ENCODE peak calls at places on chromosomes 13 and 19, in eight cellular contexts. O, U, X, H, Z, B, V and F are unnamed samples. For H3K27me3, the result is how much of the 10 kb centered on the place peaks cover.

GRCh38 chr13:33197551-33197971 is 88.0 kb downstream of the STARD13 start:
- DNase-seq in O (no peak), U (no peak), X (no peak), H (no peak), Z (no peak), B (no peak), V (no peak), F (no peak)

GRCh38 chr19:53463263-53463662 is 4.3 kb upstream of the ZNF813 start:
- DNase-seq in O (peak), U (no peak), X (peak), H (no peak), Z (no peak), B (no peak), V (no peak), F (no peak)

GRCh38 chr19:39400997-39401548 is 5.6 kb upstream of the ZFP36 start:
- DNase-seq in O (no peak), U (no peak), X (peak), H (no peak), Z (no peak), B (no peak), V (no peak), F (no peak)

GRCh38 chr19:39997595-39998216 is 846 bp downstream of the ZNF546 start:
- DNase-seq in O (no peak), U (no peak), X (no peak), H (no peak), Z (peak), B (no peak), V (no peak), F (no peak)

GRCh38 chr19:16052353-16052752 is 23.9 kb upstream of the TPM4 start:
- DNase-seq in O (no peak), U (no peak), X (no peak), H (no peak), Z (no peak), B (no peak), V (no peak), F (no peak)

GRCh38 chr13:45086484-45086883 is 33.8 kb upstream of the GTF2F2 start:
- DNase-seq in O (no peak), U (no peak), X (no peak), H (no peak), Z (peak), B (no peak), V (no peak), F (no peak)

GRCh38 chr19:35135389-35135909 is 590 bp upstream of the LGI4 start:
- DNase-seq in O (peak), U (peak), X (peak), H (no peak), Z (peak), B (no peak), V (peak), F (peak)

GRCh38 chr19:46609511-46610412 is 8.6 kb downstream of the CALM3 start:
- DNase-seq in O (peak), U (no peak), X (peak), H (no peak), Z (no peak), B (no peak), V (no peak), F (no peak)

GRCh38 chr19:46453661-46454060 is 17.7 kb downstream of the PNMA8A start:
- DNase-seq in O (no peak), U (no peak), X (no peak), H (no peak), Z (no peak), B (no peak), V (no peak), F (no peak)

GRCh38 chr13:106493569-106493968 is 41.9 kb downstream of the EFNB2 start:
- DNase-seq in O (no peak), U (no peak), X (no peak), H (no peak), Z (no peak), B (no peak), V (no peak), F (no peak)

GRCh38 chr19:6828306-6828697 is 55.8 kb downstream of the VAV1 start:
- DNase-seq in O (no peak), U (no peak), X (no peak), H (no peak), Z (no peak), B (no peak), V (no peak), F (no peak)

GRCh38 chr19:55479045-55479444 is 2.6 kb downstream of the ZNF628 start:
- DNase-seq in O (no peak), U (no peak), X (no peak), H (no peak), Z (no peak), B (no peak), V (no peak), F (no peak)

GRCh38 chr19:33302974-33303790 is 848 bp upstream of the CEBPA start:
- DNase-seq in O (peak), U (no peak), X (peak), H (no peak), Z (peak), B (no peak), V (peak), F (no peak)

GRCh38 chr19:1252221-1252817 is 3.9 kb downstream of the MIDN start:
- DNase-seq in O (peak), U (peak), X (peak), H (peak), Z (peak), B (peak), V (peak), F (peak)

GRCh38 chr19:29014857-29015436 is 198.0 kb downstream of the UQCRFS1 start:
- DNase-seq in O (no peak), U (no peak), X (no peak), H (no peak), Z (no peak), B (no peak), V (no peak), F (no peak)

GRCh38 chr19:29013325-29013724 is 199.6 kb downstream of the UQCRFS1 start:
- DNase-seq in O (no peak), U (no peak), X (no peak), H (no peak), Z (no peak), B (no peak), V (no peak), F (no peak)

GRCh38 chr19:29012457-29012856 is 200.5 kb downstream of the UQCRFS1 start:
- DNase-seq in O (no peak), U (no peak), X (no peak), H (no peak), Z (no peak), B (no peak), V (no peak), F (no peak)

GRCh38 chr19:29015569-29015968 is 197.4 kb downstream of the UQCRFS1 start:
- DNase-seq in O (no peak), U (no peak), X (no peak), H (no peak), Z (no peak), B (no peak), V (no peak), F (no peak)

DNA sequence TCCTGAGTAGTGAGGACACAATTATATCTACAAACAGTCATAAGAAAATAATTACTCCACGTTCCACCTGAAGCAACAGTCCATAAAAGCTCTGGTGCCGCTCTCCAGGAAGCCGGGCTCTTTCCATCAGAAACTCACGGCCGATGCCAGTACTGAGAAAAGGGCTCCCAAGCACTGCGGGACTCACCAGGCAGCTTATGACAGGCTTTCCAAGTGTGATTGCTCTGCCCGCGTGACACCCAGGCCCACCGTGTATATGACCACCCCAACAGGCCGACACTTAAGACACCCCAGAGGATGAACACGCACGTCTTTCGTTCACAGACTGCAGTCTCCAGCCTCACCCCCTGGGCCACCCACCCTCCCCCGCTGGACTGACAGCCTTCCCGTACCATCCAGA is 199.0 kb downstream of the UQCRFS1 start:
- DNase-seq in O (no peak), U (no peak), X (no peak), H (no peak), Z (no peak), B (no peak), V (no peak), F (no peak)
- H3K27me3 ChIP-seq in O (under half), U (under half), X (under half), H (under half), Z (under half), B (under half), V (under half), F (under half)

GRCh38 chr13:66994498-66995365 is 235.4 kb downstream of the PCDH9 start:
- DNase-seq in O (no peak), U (no peak), X (no peak), H (no peak), Z (no peak), B (no peak), V (no peak), F (no peak)

GRCh38 chr13:66992183-66992582 is 238.0 kb downstream of the PCDH9 start:
- DNase-seq in O (no peak), U (no peak), X (no peak), H (no peak), Z (peak), B (no peak), V (no peak), F (no peak)

GRCh38 chr13:66992683-66993082 is 237.5 kb downstream of the PCDH9 start:
- DNase-seq in O (no peak), U (no peak), X (no peak), H (no peak), Z (no peak), B (no peak), V (no peak), F (no peak)

GRCh38 chr13:66995366-66995663 is 234.8 kb downstream of the PCDH9 start:
- DNase-seq in O (no peak), U (no peak), X (no peak), H (no peak), Z (no peak), B (no peak), V (no peak), F (no peak)

DNA sequence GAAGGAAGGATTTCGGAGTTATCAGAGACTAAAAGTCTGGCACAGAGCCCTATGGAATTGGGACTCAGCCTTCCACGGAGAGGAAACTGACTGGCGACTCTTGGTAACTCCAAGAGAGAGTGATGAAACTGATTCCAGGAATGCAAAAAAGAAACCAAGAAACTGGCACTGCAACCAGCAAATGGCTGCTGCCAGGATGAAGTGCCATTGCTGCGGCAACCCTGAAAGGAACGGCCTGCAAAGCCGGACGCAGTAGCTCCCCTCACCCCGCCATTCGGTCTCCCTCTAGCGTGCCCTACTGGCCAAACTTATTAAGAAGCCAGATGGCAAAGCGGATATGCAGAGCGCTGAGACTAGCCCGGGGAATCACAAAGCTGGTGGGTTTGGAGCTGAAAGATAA is 236.0 kb downstream of the PCDH9 start:
- DNase-seq in O (peak), U (no peak), X (peak), H (peak), Z (peak), B (peak), V (peak), F (peak)
- TF ChIP-seq CTCF in O (peak), U (no peak), X (peak), H (peak), Z (peak), B (no peak), V (no peak), F (peak)

GRCh38 chr19:14116918-14117578 is 514 bp downstream of the PRKACA start:
- DNase-seq in O (no peak), U (no peak), X (peak), H (no peak), Z (no peak), B (no peak), V (no peak), F (no peak)
- H3K27ac ChIP-seq in O (peak), U (peak), X (peak), H (peak), Z (peak), B (peak), V (peak), F (peak)

GRCh38 chr19:57850553-57851017 is 926 bp downstream of the ZNF587 start:
- DNase-seq in O (peak), U (no peak), X (no peak), H (no peak), Z (peak), B (no peak), V (peak), F (no peak)
- H3K27me3 ChIP-seq in O (under half), U (under half), X (under half), H (under half), Z (under half), B (under half), V (under half), F (under half)

DNA sequence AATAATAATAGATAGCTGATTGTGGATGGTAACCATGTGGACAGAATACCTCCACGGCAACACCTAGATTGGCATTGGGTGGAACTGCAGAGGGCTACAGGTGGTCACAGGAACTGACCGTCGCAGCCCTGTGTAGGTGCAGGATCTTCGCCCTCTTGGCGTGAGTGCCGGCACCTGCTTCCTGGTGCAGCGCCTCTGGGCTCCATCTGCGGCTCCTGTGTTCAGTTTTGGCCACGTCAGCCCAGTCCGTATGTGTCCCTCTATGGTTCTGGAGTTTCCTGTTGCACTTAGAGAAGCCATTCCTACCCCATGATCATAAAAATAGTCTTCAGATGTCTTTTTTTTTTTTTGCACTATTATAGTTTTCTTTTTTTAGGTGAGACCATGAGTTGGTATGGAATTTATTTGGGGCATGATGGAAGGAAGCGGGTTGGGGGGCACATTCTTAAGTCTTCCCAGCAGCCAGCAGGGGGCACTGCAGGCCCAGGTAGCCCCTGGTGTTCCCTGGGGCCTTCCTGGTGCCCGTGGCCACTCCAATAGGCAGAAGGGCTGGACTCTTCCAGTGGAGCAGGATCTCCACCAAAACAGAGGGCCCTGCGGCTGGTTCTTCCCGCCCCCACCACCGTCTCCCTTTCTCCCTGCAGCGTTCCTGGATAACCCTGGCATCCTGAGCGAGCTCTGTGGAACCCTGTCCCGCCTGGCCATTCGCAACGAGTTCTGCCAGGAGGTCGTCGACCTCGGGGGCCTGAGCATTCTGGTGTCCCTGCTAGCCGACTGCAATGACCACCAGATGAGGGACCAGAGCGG is 10.1 kb upstream of the SLC25A42 start:
- DNase-seq in O (peak), U (no peak), X (peak), H (no peak), Z (peak), B (no peak), V (peak), F (no peak)
- TF ChIP-seq CTCF in O (peak), U (peak), X (peak), H (peak), Z (peak), B (peak), V (no peak), F (peak)

DNA sequence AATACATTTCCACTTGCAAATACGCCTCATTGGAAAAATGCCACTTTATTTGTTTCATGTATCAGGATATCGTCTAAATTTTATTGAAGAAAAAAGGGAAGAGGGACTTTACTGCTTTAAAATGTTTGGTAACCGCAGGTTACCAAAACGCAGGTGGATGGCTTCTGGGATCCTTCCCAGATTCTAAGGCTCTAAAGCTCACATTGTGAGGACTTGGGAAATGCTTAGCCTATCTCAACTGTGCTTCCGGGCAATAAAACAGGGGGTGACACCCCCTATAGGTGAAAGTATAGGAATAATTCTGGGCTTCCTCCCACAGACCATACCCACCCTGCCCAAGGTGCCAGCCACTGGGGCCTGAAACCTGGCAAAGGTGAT is 73.2 kb upstream of the IPO5 start:
- DNase-seq in O (no peak), U (no peak), X (no peak), H (no peak), Z (no peak), B (no peak), V (no peak), F (no peak)
- H3K27ac ChIP-seq in O (no peak), U (no peak), X (no peak), H (no peak), Z (no peak), B (no peak), V (no peak), F (no peak)